ENCODE peak calls at places on chromosome 10, in ten cellular contexts. K, P, W, M, U, S, L, G, D and B are unnamed samples.

GRCh38 chr10:14617850-14618249 is 156.8 kb downstream of the FAM107B start:
- DNase-seq in K (no peak), P (no peak), W (no peak), M (no peak), U (no peak), S (no peak), L (no peak), G (no peak), D (no peak), B (no peak)

GRCh38 chr10:90319188-90319914 is 538.5 kb downstream of the HTR7 start:
- DNase-seq in K (no peak), P (no peak), W (peak; percentile 78), M (peak; percentile 78), U (peak; percentile 78), S (no peak), L (no peak), G (no peak), D (no peak), B (no peak)

GRCh38 chr10:106439366-106439765 is 725.1 kb downstream of the SORCS1 start:
- DNase-seq in K (no peak), P (no peak), W (no peak), M (no peak), U (no peak), S (no peak), L (no peak), G (no peak), D (no peak), B (no peak)

GRCh38 chr10:74586088-74586585 is 240.3 kb upstream of the KAT6B start:
- DNase-seq in K (no peak), P (no peak), W (no peak), M (no peak), U (no peak), S (no peak), L (no peak), G (peak; percentile 62), D (peak; percentile 84), B (no peak)

GRCh38 chr10:10872035-10872673 is 145.5 kb upstream of the CELF2 start:
- DNase-seq in K (no peak), P (peak; percentile 34), W (peak; percentile 22), M (peak; percentile 18), U (no peak), S (no peak), L (no peak), G (no peak), D (no peak), B (no peak)

GRCh38 chr10:124341768-124342135 is 77.0 kb downstream of the OAT start:
- DNase-seq in K (no peak), P (no peak), W (no peak), M (no peak), U (no peak), S (no peak), L (peak; percentile 68), G (peak; percentile 17), D (no peak), B (no peak)

GRCh38 chr10:72171175-72171630 is 44.6 kb upstream of the ANAPC16 start:
- DNase-seq in K (no peak), P (no peak), W (peak; percentile 76), M (peak; percentile 96), U (peak; percentile 3), S (no peak), L (no peak), G (peak; percentile 82), D (no peak), B (no peak)

GRCh38 chr10:53978292-53978691 is 822.7 kb downstream of the PCDH15 start:
- DNase-seq in K (no peak), P (no peak), W (no peak), M (no peak), U (peak; percentile 51), S (no peak), L (no peak), G (no peak), D (no peak), B (no peak)

GRCh38 chr10:51023611-51024010 is 50.7 kb upstream of the PRKG1 start:
- DNase-seq in K (no peak), P (no peak), W (no peak), M (no peak), U (no peak), S (no peak), L (no peak), G (no peak), D (no peak), B (no peak)

DNA sequence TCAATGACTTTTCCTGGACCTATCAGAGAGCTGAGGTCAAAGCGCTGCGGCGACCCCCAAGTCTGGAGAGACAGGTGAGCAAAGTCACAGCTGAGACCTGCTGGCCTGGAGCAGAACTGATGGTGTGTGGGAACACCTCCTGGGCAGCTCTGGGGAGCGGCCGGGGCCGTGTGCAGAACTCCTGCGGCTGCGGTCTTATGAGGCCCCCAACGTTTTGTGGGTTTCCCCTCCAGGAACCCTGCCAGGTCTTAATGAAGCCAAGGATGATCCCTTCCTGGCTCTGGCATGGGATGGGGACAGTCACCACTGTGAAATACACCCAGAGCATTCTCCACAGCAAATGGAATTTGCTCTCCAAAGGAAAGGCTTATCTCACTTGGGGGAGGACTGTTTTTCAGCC is 26.1 kb downstream of the DPYSL4 start:
- DNase-seq in K (no peak), P (no peak), W (no peak), M (no peak), U (no peak), S (no peak), L (no peak), G (no peak), D (no peak), B (no peak)
- H3K9me3 ChIP-seq in K (peaks cover 8% of the 10 kb centered on the region), P (no peaks in the 10 kb centered on the region), W (no peaks in the 10 kb centered on the region), M (peaks cover 21% of the 10 kb centered on the region), U (peaks cover 20% of the 10 kb centered on the region), S (peaks cover 3% of the 10 kb centered on the region), L (peaks cover 53% of the 10 kb centered on the region), G (no peaks in the 10 kb centered on the region), D (no peaks in the 10 kb centered on the region), B (no peaks in the 10 kb centered on the region)

DNA sequence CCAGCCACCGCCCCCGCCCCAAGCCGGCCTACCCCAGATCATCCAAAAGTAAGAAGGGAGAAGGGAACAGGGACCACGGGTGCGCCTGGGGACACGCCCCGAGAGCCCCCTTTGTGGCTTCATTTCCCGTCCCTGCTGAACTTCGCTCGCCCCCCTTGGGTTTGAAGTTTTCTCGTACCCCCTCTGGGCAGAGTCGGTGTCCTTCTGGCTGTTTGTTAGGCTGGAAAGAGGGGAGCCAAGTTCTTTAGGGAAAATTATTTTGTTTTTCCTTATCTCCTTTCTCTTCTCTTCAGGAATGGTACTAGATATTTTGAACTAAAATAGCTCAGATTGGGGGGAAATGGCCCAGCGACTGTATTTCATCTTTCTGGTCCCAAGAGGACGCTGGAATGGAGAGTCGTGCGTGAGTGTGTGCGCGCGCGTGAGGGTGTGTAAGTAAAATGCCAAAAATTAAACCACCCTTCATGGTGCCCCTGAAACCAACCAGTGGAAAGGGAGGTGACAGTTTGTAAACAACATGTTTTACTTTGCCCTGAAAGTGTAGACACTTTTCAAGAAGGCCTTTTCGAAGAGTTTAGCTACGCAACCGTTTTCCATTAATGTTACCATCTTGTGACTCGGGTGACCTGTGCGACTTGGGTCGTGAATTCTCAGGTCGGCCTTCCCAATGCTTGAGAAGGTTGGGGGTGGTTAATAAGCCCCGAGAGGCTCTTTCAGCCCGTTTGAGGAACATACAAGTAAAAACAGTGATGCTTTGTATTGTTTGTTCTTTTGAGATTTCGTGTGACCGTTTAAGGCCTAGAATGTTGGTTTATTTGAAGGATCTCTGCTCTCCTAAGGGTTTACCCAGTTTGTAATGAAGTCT is 694 bp downstream of the RBM20 start:
- DNase-seq in K (no peak), P (no peak), W (no peak), M (no peak), U (no peak), S (no peak), L (no peak), G (no peak), D (no peak), B (no peak)
- H3K27me3 ChIP-seq in K (no peaks in the 10 kb centered on the region), P (peaks cover 3% of the 10 kb centered on the region), W (peaks cover 58% of the 10 kb centered on the region), M (peaks cover 21% of the 10 kb centered on the region), U (peaks cover 50% of the 10 kb centered on the region), S (peaks cover 91% of the 10 kb centered on the region), L (peaks cover 91% of the 10 kb centered on the region), G (peaks cover 26% of the 10 kb centered on the region), D (peaks cover 45% of the 10 kb centered on the region), B (peaks cover 6% of the 10 kb centered on the region)

GRCh38 chr10:38112159-38112558 is 18.0 kb downstream of the ZNF37A start:
- DNase-seq in K (no peak), P (no peak), W (no peak), M (no peak), U (no peak), S (no peak), L (no peak), G (no peak), D (no peak), B (no peak)
- H3K9me3 ChIP-seq in K (peaks cover 48% of the 10 kb centered on the region), P (peaks cover 4% of the 10 kb centered on the region), W (peaks cover 4% of the 10 kb centered on the region), M (peaks cover 10% of the 10 kb centered on the region), U (peaks cover 39% of the 10 kb centered on the region), S (peaks cover 66% of the 10 kb centered on the region), L (peaks cover 100% of the 10 kb centered on the region), G (no peaks in the 10 kb centered on the region), D (peaks cover 15% of the 10 kb centered on the region), B (no peaks in the 10 kb centered on the region)

GRCh38 chr10:99235469-99235871 is at the start of gene HPSE2:
- DNase-seq in K (no peak), P (no peak), W (no peak), M (peak; percentile 7), U (no peak), S (no peak), L (no peak), G (no peak), D (no peak), B (no peak)

GRCh38 chr10:99234067-99234738 is 1.4 kb downstream of the HPSE2 start:
- DNase-seq in K (peak; percentile 56), P (peak; percentile 37), W (peak; percentile 71), M (peak; percentile 18), U (peak; percentile 30), S (peak; percentile 88), L (peak; percentile 94), G (peak; percentile 77), D (no peak), B (peak; percentile 72)

GRCh38 chr10:99233680-99234018 is 2.0 kb downstream of the HPSE2 start:
- DNase-seq in K (no peak), P (no peak), W (no peak), M (no peak), U (no peak), S (peak; percentile 70), L (no peak), G (no peak), D (no peak), B (no peak)

GRCh38 chr10:99235872-99236626 is 397 bp upstream of the HPSE2 start:
- DNase-seq in K (no peak), P (peak; percentile 24), W (peak; percentile 58), M (peak; percentile 45), U (no peak), S (no peak), L (no peak), G (no peak), D (no peak), B (no peak)

DNA sequence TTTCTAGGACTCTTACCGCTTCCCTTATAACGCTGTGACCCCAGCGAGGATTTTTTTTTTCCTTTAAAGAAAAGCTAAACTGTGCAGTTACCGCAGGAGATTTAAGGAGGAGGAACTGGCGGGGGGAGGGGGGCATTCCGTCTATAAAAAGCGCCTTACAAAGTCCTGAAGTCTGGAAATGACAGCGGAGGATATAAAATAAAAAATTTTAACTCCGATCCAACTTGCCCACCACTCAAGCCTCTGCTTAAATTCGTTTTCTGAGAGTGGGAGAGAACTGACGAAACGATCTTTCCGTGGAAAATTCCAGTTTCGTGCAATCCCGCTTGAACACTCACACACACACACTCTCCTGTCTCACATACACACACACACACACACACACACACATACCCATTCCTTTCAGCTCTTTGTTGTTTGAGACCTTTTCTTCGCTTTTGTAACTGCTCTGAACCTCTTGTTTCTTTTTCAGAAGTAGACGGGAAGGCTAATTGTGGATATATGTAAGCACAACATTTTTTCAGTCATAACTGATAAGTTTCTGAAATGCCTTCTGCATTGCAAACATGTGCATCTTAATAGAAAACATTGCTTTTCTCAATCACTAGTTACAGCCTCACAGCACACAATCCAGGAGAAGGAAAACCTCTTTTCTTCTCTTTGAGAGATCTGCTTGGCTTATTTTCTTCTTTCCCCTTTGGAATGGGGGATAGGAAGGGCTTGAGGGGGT is 748 bp downstream of the HPSE2 start:
- DNase-seq in K (no peak), P (no peak), W (peak; percentile 8), M (peak; percentile 13), U (no peak), S (no peak), L (no peak), G (no peak), D (no peak), B (no peak)
- H3K27me3 ChIP-seq in K (no peaks in the 10 kb centered on the region), P (peaks cover 4% of the 10 kb centered on the region), W (peaks cover 94% of the 10 kb centered on the region), M (peaks cover 59% of the 10 kb centered on the region), U (peaks cover 88% of the 10 kb centered on the region), S (peaks cover 95% of the 10 kb centered on the region), L (peaks cover 97% of the 10 kb centered on the region), G (peaks cover 20% of the 10 kb centered on the region), D (peaks cover 31% of the 10 kb centered on the region), B (peaks cover 38% of the 10 kb centered on the region)